ENCODE peak calls at places on chromosomes 5 and 9, in four cellular contexts. One of them, this sample, is unnamed.

GRCh38 chr5:33079548-33079947 is 361.2 kb upstream of the TARS1 start:
- DNase-seq in MCF 10A: no peak
- DNase-seq in GM13976: no peak
- DNase-seq in PC-3: no peak
- DNase-seq in this sample: no peak

GRCh38 chr5:92890841-92891244 is 690.2 kb downstream of the NR2F1-AS1 start:
- DNase-seq in MCF 10A: no peak
- DNase-seq in GM13976: no peak
- DNase-seq in PC-3: peak
- DNase-seq in this sample: no peak

GRCh38 chr5:151911011-151911410 is 13.6 kb downstream of the GLRA1 start:
- DNase-seq in MCF 10A: no peak
- DNase-seq in GM13976: no peak
- DNase-seq in PC-3: peak
- DNase-seq in this sample: no peak

GRCh38 chr9:120891255-120891954 is 14.4 kb upstream of the PHF19 start:
- DNase-seq in MCF 10A: no peak
- DNase-seq in GM13976: no peak
- DNase-seq in PC-3: no peak
- DNase-seq in this sample: peak

GRCh38 chr5:60577116-60577515 is 122.8 kb downstream of the DEPDC1B start:
- DNase-seq in MCF 10A: no peak
- DNase-seq in GM13976: no peak
- DNase-seq in PC-3: no peak
- DNase-seq in this sample: no peak

GRCh38 chr9:114825126-114825525 is 19.3 kb upstream of the TNFSF15 start:
- DNase-seq in MCF 10A: no peak
- DNase-seq in GM13976: no peak
- DNase-seq in PC-3: no peak
- DNase-seq in this sample: no peak

GRCh38 chr5:40976836-40977235 is 67.5 kb downstream of the C7 start:
- DNase-seq in MCF 10A: no peak
- DNase-seq in GM13976: no peak
- DNase-seq in PC-3: no peak
- DNase-seq in this sample: no peak

GRCh38 chr5:5523066-5523505 is 100.6 kb downstream of the ICE1 start:
- DNase-seq in MCF 10A: no peak
- DNase-seq in GM13976: peak
- DNase-seq in PC-3: peak
- DNase-seq in this sample: peak

GRCh38 chr5:154164182-154164581 is 26.4 kb upstream of the GALNT10 start:
- DNase-seq in MCF 10A: no peak
- DNase-seq in GM13976: no peak
- DNase-seq in PC-3: no peak
- DNase-seq in this sample: no peak

GRCh38 chr5:170508660-170509322 is 5.0 kb downstream of the KCNIP1 start:
- DNase-seq in MCF 10A: no peak
- DNase-seq in GM13976: no peak
- DNase-seq in PC-3: no peak
- DNase-seq in this sample: no peak
- TF ChIP-seq CTCF in MCF 10A: no peak
- TF ChIP-seq CTCF in GM13976: no peak
- TF ChIP-seq CTCF in PC-3: no peak
- TF ChIP-seq CTCF in this sample: no peak

GRCh38 chr9:105426657-105427056 is 21.2 kb upstream of the FSD1L start:
- DNase-seq in MCF 10A: no peak
- DNase-seq in GM13976: no peak
- DNase-seq in PC-3: no peak
- DNase-seq in this sample: no peak
- TF ChIP-seq CTCF in MCF 10A: no peak
- TF ChIP-seq CTCF in GM13976: no peak
- TF ChIP-seq CTCF in PC-3: no peak
- TF ChIP-seq CTCF in this sample: no peak

GRCh38 chr5:146620663-146621051 is 104.7 kb upstream of the GPR151 start:
- DNase-seq in MCF 10A: no peak
- DNase-seq in GM13976: no peak
- DNase-seq in PC-3: no peak
- DNase-seq in this sample: no peak

GRCh38 chr5:146623009-146623408 is 107.0 kb upstream of the GPR151 start:
- DNase-seq in MCF 10A: no peak
- DNase-seq in GM13976: no peak
- DNase-seq in PC-3: no peak
- DNase-seq in this sample: no peak

GRCh38 chr5:146623657-146624056 is 107.7 kb upstream of the GPR151 start:
- DNase-seq in MCF 10A: no peak
- DNase-seq in GM13976: no peak
- DNase-seq in PC-3: no peak
- DNase-seq in this sample: no peak

GRCh38 chr5:146624179-146624578 is 108.2 kb upstream of the GPR151 start:
- DNase-seq in MCF 10A: peak
- DNase-seq in GM13976: no peak
- DNase-seq in PC-3: peak
- DNase-seq in this sample: no peak

DNA sequence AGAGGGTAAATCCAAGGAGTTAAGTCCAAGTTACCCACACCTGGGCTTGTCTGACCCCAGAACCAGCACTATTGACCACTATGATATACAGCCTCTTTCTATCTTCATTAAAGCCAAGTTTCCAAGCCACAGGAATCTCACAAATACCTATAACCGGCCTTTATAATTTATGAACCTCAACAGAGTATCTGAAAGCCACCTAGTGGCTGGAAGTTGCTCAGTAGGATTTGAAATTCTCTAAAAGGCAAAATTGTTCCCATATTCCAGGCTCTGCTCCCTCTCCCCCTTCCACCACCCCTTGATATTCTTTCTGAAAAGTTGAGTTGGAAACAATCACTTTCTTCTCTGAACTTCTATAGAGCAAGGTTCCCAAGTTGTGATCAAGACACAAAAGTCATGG is 106.4 kb upstream of the GPR151 start:
- DNase-seq in MCF 10A: no peak
- DNase-seq in GM13976: no peak
- DNase-seq in PC-3: peak
- DNase-seq in this sample: no peak
- TF ChIP-seq CTCF in MCF 10A: peak
- TF ChIP-seq CTCF in GM13976: no peak
- TF ChIP-seq CTCF in PC-3: peak
- TF ChIP-seq CTCF in this sample: no peak

GRCh38 chr9:85741875-85742629 is at the start of gene AGTPBP1:
- DNase-seq in MCF 10A: peak
- DNase-seq in GM13976: peak
- DNase-seq in PC-3: peak
- DNase-seq in this sample: peak
- TF ChIP-seq CTCF in MCF 10A: no peak
- TF ChIP-seq CTCF in GM13976: no peak
- TF ChIP-seq CTCF in PC-3: no peak
- TF ChIP-seq CTCF in this sample: no peak

This sample was measured in activated CD8-positive, alpha-beta T cell treated with anti-CD3 and anti-CD28 coated beads for 36 hours.